ENCODE peak calls at places on chromosomes 5 and 9, in five cellular contexts. B, X, E, T and J are unnamed samples. For H3K4me1, the result is how much of the 10 kb centered on the place peaks cover.

GRCh38 chr5:145574889-145575573 is 260.1 kb downstream of the PRELID2 start:
- DNase-seq in B (no peak), X (no peak), E (no peak), T (no peak), J (no peak)

GRCh38 chr9:92714787-92715487 is 45.0 kb upstream of the IPPK start:
- DNase-seq in B (peak), X (no peak), E (no peak), T (no peak), J (no peak)

GRCh38 chr5:88776692-88777091 is 106.3 kb downstream of the MEF2C start:
- DNase-seq in B (no peak), X (no peak), E (no peak), T (no peak), J (no peak)

GRCh38 chr5:94432499-94432898 is 185.9 kb downstream of the KIAA0825 start:
- DNase-seq in B (no peak), X (no peak), E (peak), T (no peak), J (no peak)

GRCh38 chr5:125202353-125202752 is 455.9 kb upstream of the ZNF608 start:
- DNase-seq in B (no peak), X (no peak), E (no peak), T (no peak), J (no peak)

GRCh38 chr5:149930754-149931574 is 13.6 kb downstream of the PDE6A start:
- DNase-seq in B (no peak), X (peak), E (no peak), T (no peak), J (no peak)

GRCh38 chr5:171139227-171139626 is 169.8 kb upstream of the TLX3 start:
- DNase-seq in B (no peak), X (no peak), E (no peak), T (no peak), J (no peak)

GRCh38 chr9:130890869-130891698 is 5.5 kb downstream of the QRFP start:
- DNase-seq in B (no peak), X (no peak), E (no peak), T (no peak), J (no peak)

GRCh38 chr5:171703116-171703515 is 82.5 kb upstream of the SMIM23 start:
- DNase-seq in B (no peak), X (no peak), E (no peak), T (no peak), J (no peak)

GRCh38 chr9:87071473-87071872 is 124.2 kb upstream of the GAS1 start:
- DNase-seq in B (no peak), X (no peak), E (no peak), T (no peak), J (no peak)

GRCh38 chr5:80631277-80632259 is 22.9 kb upstream of the MSH3 start:
- DNase-seq in B (no peak), X (no peak), E (no peak), T (no peak), J (no peak)

GRCh38 chr9:94168203-94169000 is 84.1 kb downstream of the PTPDC1 start:
- DNase-seq in B (no peak), X (no peak), E (no peak), T (no peak), J (no peak)

GRCh38 chr5:5617024-5617423 is 194.5 kb downstream of the ICE1 start:
- DNase-seq in B (no peak), X (no peak), E (no peak), T (no peak), J (no peak)

GRCh38 chr9:110799396-110799795 is 130.8 kb downstream of the MUSK start:
- DNase-seq in B (no peak), X (no peak), E (no peak), T (no peak), J (no peak)

GRCh38 chr5:33848554-33848953 is 43.2 kb downstream of the ADAMTS12 start:
- DNase-seq in B (no peak), X (no peak), E (no peak), T (no peak), J (no peak)

GRCh38 chr9:131656356-131657030 is 83.4 kb downstream of the RAPGEF1 start:
- DNase-seq in B (peak), X (no peak), E (no peak), T (peak), J (peak)

GRCh38 chr9:785997-786396 is 55.5 kb upstream of the DMRT1 start:
- DNase-seq in B (no peak), X (no peak), E (no peak), T (no peak), J (no peak)

GRCh38 chr9:34701023-34701768 is 8.7 kb downstream of the CCL21 start:
- DNase-seq in B (peak), X (peak), E (peak), T (peak), J (peak)

GRCh38 chr5:170173227-170173626 is 59.6 kb upstream of the C5orf58 start:
- DNase-seq in B (no peak), X (no peak), E (no peak), T (no peak), J (no peak)

GRCh38 chr5:72179816-72180440 is 72.7 kb downstream of the MAP1B start:
- DNase-seq in B (no peak), X (no peak), E (no peak), T (no peak), J (no peak)

GRCh38 chr5:122586351-122586750 is 188.5 kb upstream of the SNX2 start:
- DNase-seq in B (no peak), X (no peak), E (no peak), T (no peak), J (no peak)

GRCh38 chr5:146662229-146662628 is 146.2 kb upstream of the GPR151 start:
- DNase-seq in B (no peak), X (no peak), E (no peak), T (no peak), J (no peak)

GRCh38 chr5:81077105-81077504 is 116.9 kb downstream of the RASGRF2 start:
- DNase-seq in B (no peak), X (no peak), E (no peak), T (no peak), J (no peak)

GRCh38 chr5:56170557-56170956 is 62.6 kb downstream of the ANKRD55 start:
- DNase-seq in B (peak), X (no peak), E (no peak), T (no peak), J (no peak)

GRCh38 chr9:109868222-109868621 is 88.2 kb downstream of the PALM2AKAP2 start:
- DNase-seq in B (no peak), X (no peak), E (no peak), T (no peak), J (no peak)

GRCh38 chr5:142219146-142219545 is 105.7 kb downstream of the SPRY4 start:
- DNase-seq in B (no peak), X (no peak), E (no peak), T (no peak), J (no peak)

GRCh38 chr5:135333737-135334515 is 65.1 kb downstream of the MACROH2A1 start:
- DNase-seq in B (no peak), X (no peak), E (no peak), T (no peak), J (no peak)

GRCh38 chr5:103800728-103801127 is 238.1 kb upstream of the NUDT12 start:
- DNase-seq in B (no peak), X (no peak), E (no peak), T (no peak), J (no peak)

GRCh38 chr9:116144038-116144437 is 9.6 kb upstream of the PAPPA start:
- DNase-seq in B (no peak), X (no peak), E (no peak), T (no peak), J (no peak)

GRCh38 chr5:173671121-173671949 is 54.9 kb upstream of the BOD1 start:
- DNase-seq in B (peak), X (no peak), E (peak), T (peak), J (no peak)

GRCh38 chr9:109499631-109500120 is 1.6 kb upstream of the PTPN3 start:
- DNase-seq in B (no peak), X (no peak), E (peak), T (peak), J (no peak)

GRCh38 chr5:155746340-155747038 is 580.5 kb upstream of the SGCD start:
- DNase-seq in B (no peak), X (no peak), E (no peak), T (no peak), J (no peak)

DNA sequence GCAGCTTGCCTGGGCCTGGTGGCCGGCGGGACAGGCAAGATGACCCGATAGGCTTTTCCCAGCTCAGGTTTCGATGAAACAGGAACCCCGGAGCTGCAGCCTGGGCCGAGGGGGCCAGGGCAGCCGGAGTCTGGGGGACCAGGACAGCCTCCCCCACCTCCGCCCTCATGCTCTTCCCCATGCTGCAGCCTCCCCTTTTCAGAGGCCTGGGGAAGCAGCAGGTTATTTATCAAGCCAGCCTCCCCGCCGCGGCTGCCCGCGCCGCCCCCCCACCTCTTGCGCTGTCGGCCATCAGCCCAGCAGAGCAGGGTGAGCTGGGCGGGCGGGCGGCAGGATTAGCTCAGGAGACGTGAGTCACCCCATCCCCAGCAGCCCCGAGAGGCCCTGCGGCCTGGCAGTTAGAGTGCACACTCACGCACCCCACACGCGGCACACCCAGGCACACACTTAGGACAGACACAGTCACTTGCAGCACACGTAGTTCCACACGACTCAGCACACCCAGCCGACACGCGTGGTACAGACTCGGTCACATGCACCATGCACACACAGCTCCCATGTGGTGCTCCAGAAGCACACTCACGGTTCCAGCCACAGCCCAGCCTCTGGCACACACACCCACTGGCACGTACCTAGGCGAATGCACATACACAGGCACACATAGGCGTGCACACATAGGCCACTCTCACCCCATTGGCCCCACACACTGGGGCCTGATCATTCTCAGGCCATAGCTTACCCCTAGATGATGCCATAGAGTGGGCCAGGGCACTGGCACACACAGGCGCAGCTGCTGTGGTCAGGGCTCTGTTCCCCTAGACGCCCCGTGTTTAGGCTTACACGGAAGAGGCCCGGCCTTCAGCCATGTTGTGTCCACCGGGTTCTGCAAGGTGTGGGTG is 13.0 kb downstream of the CXXC5 start:
- DNase-seq in B (peak), X (peak), E (peak), T (peak), J (no peak)
- H3K4me1 ChIP-seq in B (under half), X (half or more), E (half or more), T (half or more), J (under half)

GRCh38 chr5:76475358-76475757 is 72.3 kb downstream of the IQGAP2 start:
- DNase-seq in B (no peak), X (no peak), E (no peak), T (no peak), J (no peak)
- H3K4me1 ChIP-seq in B (under half), X (under half), E (under half), T (half or more), J (under half)

DNA sequence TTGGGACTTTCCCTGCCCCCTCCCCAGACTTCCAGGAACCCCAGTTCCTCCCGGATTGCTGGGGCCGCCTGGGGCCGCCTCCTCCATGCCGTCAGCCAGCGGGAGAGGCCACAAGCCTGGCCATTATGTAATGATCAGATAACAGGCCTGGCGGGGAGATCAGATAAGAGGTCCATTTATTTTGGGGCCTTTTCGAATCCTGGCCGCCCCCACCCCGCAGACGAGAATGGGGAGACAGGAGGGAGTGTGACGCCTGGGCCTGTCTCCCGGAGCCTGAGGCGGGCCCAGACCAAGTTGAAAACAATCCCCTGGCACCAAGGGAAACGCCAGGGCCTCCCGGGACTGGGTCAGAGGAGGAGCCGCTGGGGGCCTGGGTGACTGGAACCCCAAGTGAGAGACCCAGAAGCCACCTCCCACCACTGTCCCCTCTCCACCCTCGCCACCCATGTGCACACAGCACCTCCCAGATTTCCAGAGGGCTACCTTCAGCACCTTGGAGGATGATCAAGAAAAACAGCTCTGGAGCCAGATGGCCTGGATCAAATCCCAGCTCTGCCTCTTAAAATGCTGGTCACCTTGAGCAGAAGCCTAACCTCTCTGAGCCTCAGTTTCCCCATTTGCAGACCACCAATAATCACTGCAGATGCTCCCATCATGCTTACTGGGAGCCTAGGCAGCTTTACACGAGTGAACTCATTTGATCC is 7.9 kb downstream of the ENG start:
- DNase-seq in B (peak), X (no peak), E (no peak), T (no peak), J (no peak)
- H3K4me1 ChIP-seq in B (under half), X (under half), E (under half), T (under half), J (under half)

GRCh38 chr9:16813838-16814237 is 56.6 kb downstream of the BNC2 start:
- DNase-seq in B (no peak), X (no peak), E (no peak), T (no peak), J (no peak)

GRCh38 chr9:16821344-16821743 is 49.1 kb downstream of the BNC2 start:
- DNase-seq in B (no peak), X (no peak), E (no peak), T (no peak), J (no peak)

GRCh38 chr9:16816006-16816405 is 54.5 kb downstream of the BNC2 start:
- DNase-seq in B (no peak), X (no peak), E (no peak), T (no peak), J (no peak)

GRCh38 chr9:16815042-16815441 is 55.4 kb downstream of the BNC2 start:
- DNase-seq in B (no peak), X (no peak), E (no peak), T (no peak), J (no peak)

DNA sequence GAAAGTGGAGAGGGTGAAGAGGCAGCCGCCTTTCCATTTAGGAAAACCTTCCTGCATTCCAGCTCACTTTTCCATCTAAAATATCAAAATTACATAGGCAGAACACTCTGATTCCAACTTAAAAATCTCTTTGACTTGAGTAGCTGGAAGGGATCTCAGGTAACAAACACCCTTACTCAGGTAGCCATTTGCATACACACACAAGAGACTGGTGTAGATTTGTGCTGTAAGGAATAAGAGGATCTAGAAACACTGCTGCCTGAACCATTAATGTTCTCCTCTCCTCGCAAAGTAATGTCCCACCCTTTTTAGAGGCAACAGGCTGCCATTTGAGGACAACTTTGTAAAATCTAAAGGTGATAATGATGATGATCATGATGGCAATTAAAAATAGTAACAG is 53.5 kb downstream of the BNC2 start:
- DNase-seq in B (no peak), X (no peak), E (no peak), T (no peak), J (no peak)
- H3K4me1 ChIP-seq in B (under half), X (under half), E (under half), T (under half), J (under half)

GRCh38 chr5:43412151-43412550 is at the start of gene CCL28:
- DNase-seq in B (no peak), X (no peak), E (no peak), T (peak), J (no peak)

GRCh38 chr5:43411489-43411888 is 702 bp downstream of the CCL28 start:
- DNase-seq in B (no peak), X (no peak), E (no peak), T (no peak), J (no peak)

GRCh38 chr5:43416988-43417394 is 4.8 kb upstream of the CCL28 start:
- DNase-seq in B (no peak), X (no peak), E (no peak), T (no peak), J (no peak)

GRCh38 chr5:43416233-43416987 is 4.2 kb upstream of the CCL28 start:
- DNase-seq in B (no peak), X (no peak), E (peak), T (no peak), J (no peak)

GRCh38 chr5:43413966-43414365 is 1.8 kb upstream of the CCL28 start:
- DNase-seq in B (no peak), X (no peak), E (no peak), T (no peak), J (no peak)
- H3K4me1 ChIP-seq in B (under half), X (under half), E (under half), T (under half), J (under half)